ENCODE peak calls at places on chromosome 6, in ten cellular contexts. D, B, L, U, J, R, F, Z, W and K are unnamed samples.

GRCh38 chr6:100946711-100947110 is 65.6 kb upstream of the ASCC3 start:
- DNase-seq in Z (no peak), L (no peak), U (no peak), W (no peak), F (no peak), B (no peak), R (no peak), J (no peak), D (no peak), K (no peak)

GRCh38 chr6:159461266-159461665 is 231.8 kb downstream of the SOD2 start:
- DNase-seq in U (no peak), R (no peak), Z (no peak), B (no peak), F (no peak), J (no peak), L (no peak), D (no peak), W (no peak), K (peak; percentile 2)

GRCh38 chr6:70131528-70131927 is 171.4 kb downstream of the COL9A1 start:
- DNase-seq in J (no peak), D (no peak), U (no peak), R (no peak), Z (no peak), F (no peak), W (no peak), B (no peak), L (no peak), K (no peak)

GRCh38 chr6:161660666-161661571 is 387.1 kb upstream of the AGPAT4 start:
- DNase-seq in J (no peak), B (no peak), R (no peak), U (no peak), W (no peak), F (no peak), D (no peak), L (no peak), Z (no peak), K (no peak)

GRCh38 chr6:120202878-120203277 is 853.3 kb upstream of the MAN1A1 start:
- DNase-seq in W (no peak), U (no peak), F (no peak), L (no peak), Z (no peak), J (no peak), B (no peak), D (no peak), R (no peak), K (peak; percentile 74)

GRCh38 chr6:108004861-108005260 is 46.9 kb upstream of the SEC63 start:
- DNase-seq in Z (no peak), W (no peak), L (no peak), J (no peak), R (no peak), B (no peak), F (no peak), U (no peak), D (no peak), K (no peak)

GRCh38 chr6:141552031-141552430 is 580.7 kb upstream of the GJE1 start:
- DNase-seq in L (no peak), F (no peak), U (no peak), D (no peak), W (no peak), R (peak; percentile 62), B (no peak), J (no peak), Z (no peak), K (no peak)

GRCh38 chr6:128363424-128363823 is 157.0 kb downstream of the PTPRK start:
- DNase-seq in J (no peak), U (no peak), Z (peak; percentile 56), W (no peak), F (no peak), D (no peak), L (no peak), B (no peak), R (no peak), K (no peak)

GRCh38 chr6:154229796-154230195 is 126.8 kb downstream of the IPCEF1 start:
- DNase-seq in W (no peak), L (no peak), R (no peak), D (no peak), B (peak; percentile 86), F (no peak), Z (no peak), J (no peak), U (no peak), K (no peak)